ENCODE peak calls at places on chromosomes 2 and 18, in seven cellular contexts. One of them, this sample, is unnamed.

GRCh38 chr2:148619560-148620190 is 24.9 kb upstream of the EPC2 start:
- DNase-seq in naive thymus-derived CD4-positive, alpha-beta T cell: no peak
- DNase-seq in activated CD4-positive, alpha-beta T cell treated with anti-CD3 and anti-CD28 coated beads, Interleukin-2, amount 50 U/mL, for 48 hours: no peak
- DNase-seq in IMR-90: no peak
- DNase-seq in EH: no peak
- DNase-seq in choroid plexus epithelial cell: no peak
- DNase-seq in HEK293T: no peak
- DNase-seq in this sample: no peak

GRCh38 chr2:165044505-165045303 is 89.4 kb upstream of the SLC38A11 start:
- DNase-seq in choroid plexus epithelial cell: no peak
- DNase-seq in naive thymus-derived CD4-positive, alpha-beta T cell: no peak
- DNase-seq in activated CD4-positive, alpha-beta T cell treated with anti-CD3 and anti-CD28 coated beads, Interleukin-2, amount 50 U/mL, for 48 hours: no peak
- DNase-seq in IMR-90: no peak
- DNase-seq in HEK293T: no peak
- DNase-seq in EH: no peak
- DNase-seq in this sample: no peak

GRCh38 chr2:8024506-8024905 is 657.4 kb upstream of the ID2 start:
- DNase-seq in activated CD4-positive, alpha-beta T cell treated with anti-CD3 and anti-CD28 coated beads, Interleukin-2, amount 50 U/mL, for 48 hours: no peak
- DNase-seq in EH: no peak
- DNase-seq in choroid plexus epithelial cell: no peak
- DNase-seq in IMR-90: no peak
- DNase-seq in HEK293T: no peak
- DNase-seq in naive thymus-derived CD4-positive, alpha-beta T cell: no peak
- DNase-seq in this sample: no peak

GRCh38 chr18:46712406-46712805 is 44.4 kb downstream of the ST8SIA5 start:
- DNase-seq in choroid plexus epithelial cell: no peak
- DNase-seq in HEK293T: no peak
- DNase-seq in activated CD4-positive, alpha-beta T cell treated with anti-CD3 and anti-CD28 coated beads, Interleukin-2, amount 50 U/mL, for 48 hours: no peak
- DNase-seq in EH: peak; percentile 81
- DNase-seq in IMR-90: peak; percentile 58
- DNase-seq in naive thymus-derived CD4-positive, alpha-beta T cell: no peak
- DNase-seq in this sample: no peak

GRCh38 chr18:60024345-60024744 is 124.5 kb downstream of the PMAIP1 start:
- DNase-seq in HEK293T: no peak
- DNase-seq in choroid plexus epithelial cell: no peak
- DNase-seq in EH: no peak
- DNase-seq in IMR-90: no peak
- DNase-seq in naive thymus-derived CD4-positive, alpha-beta T cell: no peak
- DNase-seq in activated CD4-positive, alpha-beta T cell treated with anti-CD3 and anti-CD28 coated beads, Interleukin-2, amount 50 U/mL, for 48 hours: no peak
- DNase-seq in this sample: no peak

GRCh38 chr18:43886341-43886740 is 609.1 kb upstream of the SYT4 start:
- DNase-seq in IMR-90: no peak
- DNase-seq in EH: no peak
- DNase-seq in activated CD4-positive, alpha-beta T cell treated with anti-CD3 and anti-CD28 coated beads, Interleukin-2, amount 50 U/mL, for 48 hours: no peak
- DNase-seq in choroid plexus epithelial cell: no peak
- DNase-seq in naive thymus-derived CD4-positive, alpha-beta T cell: no peak
- DNase-seq in HEK293T: no peak
- DNase-seq in this sample: no peak

GRCh38 chr2:24913896-24914295 is 6.1 kb downstream of the ADCY3 start:
- DNase-seq in activated CD4-positive, alpha-beta T cell treated with anti-CD3 and anti-CD28 coated beads, Interleukin-2, amount 50 U/mL, for 48 hours: no peak
- DNase-seq in naive thymus-derived CD4-positive, alpha-beta T cell: no peak
- DNase-seq in EH: no peak
- DNase-seq in HEK293T: no peak
- DNase-seq in choroid plexus epithelial cell: no peak
- DNase-seq in IMR-90: no peak
- DNase-seq in this sample: no peak

GRCh38 chr2:238845583-238846480 is 2.1 kb upstream of the TWIST2 start:
- DNase-seq in IMR-90: no peak
- DNase-seq in activated CD4-positive, alpha-beta T cell treated with anti-CD3 and anti-CD28 coated beads, Interleukin-2, amount 50 U/mL, for 48 hours: no peak
- DNase-seq in EH: peak; percentile 62
- DNase-seq in naive thymus-derived CD4-positive, alpha-beta T cell: no peak
- DNase-seq in HEK293T: no peak
- DNase-seq in choroid plexus epithelial cell: no peak
- DNase-seq in this sample: no peak

GRCh38 chr2:102615620-102616436 is 3.5 kb upstream of the SLC9A2 start:
- DNase-seq in IMR-90: peak; percentile 57
- DNase-seq in activated CD4-positive, alpha-beta T cell treated with anti-CD3 and anti-CD28 coated beads, Interleukin-2, amount 50 U/mL, for 48 hours: peak; percentile 50
- DNase-seq in EH: peak; percentile 67
- DNase-seq in naive thymus-derived CD4-positive, alpha-beta T cell: no peak
- DNase-seq in choroid plexus epithelial cell: peak; percentile 86
- DNase-seq in HEK293T: peak; percentile 75
- DNase-seq in this sample: peak; percentile 73

GRCh38 chr18:21314721-21315120 is 72.7 kb downstream of the GREB1L start:
- DNase-seq in naive thymus-derived CD4-positive, alpha-beta T cell: no peak
- DNase-seq in IMR-90: no peak
- DNase-seq in activated CD4-positive, alpha-beta T cell treated with anti-CD3 and anti-CD28 coated beads, Interleukin-2, amount 50 U/mL, for 48 hours: no peak
- DNase-seq in choroid plexus epithelial cell: no peak
- DNase-seq in HEK293T: no peak
- DNase-seq in EH: peak; percentile 28
- DNase-seq in this sample: no peak

GRCh38 chr2:133077259-133077822 is 407.3 kb upstream of the LYPD1 start:
- DNase-seq in choroid plexus epithelial cell: peak; percentile 57
- DNase-seq in HEK293T: no peak
- DNase-seq in IMR-90: peak; percentile 58
- DNase-seq in activated CD4-positive, alpha-beta T cell treated with anti-CD3 and anti-CD28 coated beads, Interleukin-2, amount 50 U/mL, for 48 hours: no peak
- DNase-seq in EH: peak; percentile 15
- DNase-seq in naive thymus-derived CD4-positive, alpha-beta T cell: no peak
- DNase-seq in this sample: peak; percentile 50

GRCh38 chr2:46674451-46674850 is 195.1 kb downstream of the TMEM247 start:
- DNase-seq in IMR-90: peak; percentile 53
- DNase-seq in choroid plexus epithelial cell: no peak
- DNase-seq in EH: peak; percentile 70
- DNase-seq in HEK293T: no peak
- DNase-seq in naive thymus-derived CD4-positive, alpha-beta T cell: no peak
- DNase-seq in activated CD4-positive, alpha-beta T cell treated with anti-CD3 and anti-CD28 coated beads, Interleukin-2, amount 50 U/mL, for 48 hours: no peak
- DNase-seq in this sample: peak; percentile 25

GRCh38 chr18:37346048-37346447 is 219.6 kb downstream of the CELF4 start:
- DNase-seq in choroid plexus epithelial cell: no peak
- DNase-seq in activated CD4-positive, alpha-beta T cell treated with anti-CD3 and anti-CD28 coated beads, Interleukin-2, amount 50 U/mL, for 48 hours: no peak
- DNase-seq in naive thymus-derived CD4-positive, alpha-beta T cell: no peak
- DNase-seq in IMR-90: no peak
- DNase-seq in HEK293T: no peak
- DNase-seq in EH: peak; percentile 12
- DNase-seq in this sample: no peak

GRCh38 chr2:46347649-46348280 is 50.6 kb downstream of the EPAS1 start:
- DNase-seq in activated CD4-positive, alpha-beta T cell treated with anti-CD3 and anti-CD28 coated beads, Interleukin-2, amount 50 U/mL, for 48 hours: no peak
- DNase-seq in EH: no peak
- DNase-seq in HEK293T: no peak
- DNase-seq in IMR-90: no peak
- DNase-seq in naive thymus-derived CD4-positive, alpha-beta T cell: no peak
- DNase-seq in choroid plexus epithelial cell: no peak
- DNase-seq in this sample: no peak

GRCh38 chr2:62270728-62271127 is 74.8 kb downstream of the B3GNT2 start:
- DNase-seq in choroid plexus epithelial cell: peak; percentile 67
- DNase-seq in HEK293T: no peak
- DNase-seq in activated CD4-positive, alpha-beta T cell treated with anti-CD3 and anti-CD28 coated beads, Interleukin-2, amount 50 U/mL, for 48 hours: no peak
- DNase-seq in EH: peak; percentile 32
- DNase-seq in naive thymus-derived CD4-positive, alpha-beta T cell: no peak
- DNase-seq in IMR-90: peak; percentile 11
- DNase-seq in this sample: peak; percentile 26

GRCh38 chr2:118423776-118424175 is 335.5 kb downstream of the INSIG2 start:
- DNase-seq in choroid plexus epithelial cell: no peak
- DNase-seq in IMR-90: no peak
- DNase-seq in EH: no peak
- DNase-seq in naive thymus-derived CD4-positive, alpha-beta T cell: no peak
- DNase-seq in HEK293T: no peak
- DNase-seq in activated CD4-positive, alpha-beta T cell treated with anti-CD3 and anti-CD28 coated beads, Interleukin-2, amount 50 U/mL, for 48 hours: no peak
- DNase-seq in this sample: no peak